ENCODE peak calls at places on chromosomes 6 and 20, in seven cellular contexts. W is HCT116; E is DMS153; J is cardiac fibroblast; K is stimulated activated CD8-positive, alpha-beta memory T cell treated with anti-CD3 and anti-CD28 coated beads, Interleukin-2, amount 100 ng/mL, for 1 hour; G is RPMI7951; S is right cardiac atrium. I is an unnamed sample.

GRCh38 chr6:30061766-30062458 is 847 bp downstream of the POLR1H start:
- DNase-seq in G (peak; percentile 33), K (no peak), W (no peak), S (no peak), E (no peak), J (peak; percentile 45), I (peak; percentile 23)

GRCh38 chr20:58251979-58252591 is 23.6 kb upstream of the ANKRD60 start:
- DNase-seq in S (no peak), J (peak; percentile 97), G (peak; percentile 94), K (no peak), E (no peak), W (peak; percentile 80), I (peak; percentile 76)

GRCh38 chr6:17353440-17354175 is 39.8 kb upstream of the CAP2 start:
- DNase-seq in G (no peak), K (no peak), J (no peak), E (no peak), W (no peak), S (no peak), I (no peak)

GRCh38 chr6:87151786-87152527 is 3.4 kb upstream of the ZNF292 start:
- DNase-seq in J (peak; percentile 57), E (peak; percentile 79), S (peak; percentile 74), K (peak; percentile 48), W (no peak), G (peak; percentile 69), I (peak; percentile 23)

GRCh38 chr6:40755749-40756452 is 168.7 kb upstream of the LRFN2 start:
- DNase-seq in G (peak; percentile 70), W (no peak), E (no peak), J (no peak), S (no peak), K (no peak), I (peak; percentile 19)

GRCh38 chr6:29757701-29758293 is 34.6 kb downstream of the HLA-F start:
- DNase-seq in J (no peak), W (no peak), S (no peak), E (no peak), G (no peak), K (no peak), I (no peak)

GRCh38 chr20:44309763-44310663 is 989 bp downstream of the FITM2 start:
- DNase-seq in E (no peak), G (peak; percentile 66), W (no peak), J (peak; percentile 76), K (no peak), S (peak; percentile 49), I (no peak)

GRCh38 chr6:140581601-140582000 is 1207.2 kb upstream of the CITED2 start:
- DNase-seq in W (no peak), G (no peak), E (no peak), J (no peak), S (no peak), K (no peak), I (no peak)

GRCh38 chr6:30491963-30492616 is 2.8 kb downstream of the HLA-E start:
- DNase-seq in K (no peak), S (no peak), G (no peak), E (no peak), W (no peak), J (no peak), I (no peak)

GRCh38 chr6:156832166-156832743 is 55.1 kb downstream of the ARID1B start:
- DNase-seq in S (peak; percentile 53), K (no peak), W (peak; percentile 16), E (peak; percentile 46), G (peak; percentile 65), J (peak; percentile 75), I (peak; percentile 8)

GRCh38 chr20:4119854-4120209 is 104.5 kb upstream of the RNF24 start:
- DNase-seq in G (no peak), K (no peak), W (no peak), S (no peak), J (peak; percentile 93), E (no peak), I (no peak)

GRCh38 chr20:38343107-38343797 is 3.0 kb upstream of the LBP start:
- DNase-seq in S (peak; percentile 69), G (peak; percentile 20), W (no peak), E (no peak), K (no peak), J (peak; percentile 61), I (no peak)

GRCh38 chr6:134352786-134353480 is 35.0 kb upstream of the SGK1 start:
- DNase-seq in W (no peak), E (no peak), J (peak; percentile 90), G (peak; percentile 78), K (no peak), S (no peak), I (no peak)

I was measured in HS-27A.